ENCODE peak calls at places on chromosomes 1 and 21, in seven cellular contexts. One of them, this sample, is unnamed.

GRCh38 chr1:241782396-241782795 is 65.6 kb upstream of the EXO1 start:
- DNase-seq in head of caudate nucleus: no peak
- DNase-seq in activated T-cell treated with anti-CD3 and anti-CD28 coated beads for 24 hours: no peak
- DNase-seq in HT1080: no peak
- DNase-seq in tibial artery: no peak
- DNase-seq in globus pallidus: no peak
- DNase-seq in cardiac muscle cell: no peak
- DNase-seq in this sample: no peak

GRCh38 chr1:198761859-198762616 is 123.2 kb downstream of the PTPRC start:
- DNase-seq in head of caudate nucleus: no peak
- DNase-seq in activated T-cell treated with anti-CD3 and anti-CD28 coated beads for 24 hours: no peak
- DNase-seq in HT1080: no peak
- DNase-seq in tibial artery: no peak
- DNase-seq in globus pallidus: no peak
- DNase-seq in cardiac muscle cell: no peak
- DNase-seq in this sample: no peak

GRCh38 chr1:188715566-188715965 is 1762.1 kb downstream of the BRINP3 start:
- DNase-seq in head of caudate nucleus: no peak
- DNase-seq in activated T-cell treated with anti-CD3 and anti-CD28 coated beads for 24 hours: no peak
- DNase-seq in HT1080: no peak
- DNase-seq in tibial artery: no peak
- DNase-seq in globus pallidus: no peak
- DNase-seq in cardiac muscle cell: no peak
- DNase-seq in this sample: no peak

GRCh38 chr21:25895565-25896205 is 160.9 kb downstream of the GABPA start:
- DNase-seq in head of caudate nucleus: peak
- DNase-seq in activated T-cell treated with anti-CD3 and anti-CD28 coated beads for 24 hours: no peak
- DNase-seq in HT1080: no peak
- DNase-seq in tibial artery: no peak
- DNase-seq in globus pallidus: peak
- DNase-seq in cardiac muscle cell: peak
- DNase-seq in this sample: peak

GRCh38 chr1:226990133-226990716 is 50.1 kb downstream of the COQ8A start:
- DNase-seq in head of caudate nucleus: no peak
- DNase-seq in activated T-cell treated with anti-CD3 and anti-CD28 coated beads for 24 hours: peak
- DNase-seq in HT1080: no peak
- DNase-seq in tibial artery: no peak
- DNase-seq in globus pallidus: no peak
- DNase-seq in cardiac muscle cell: peak
- DNase-seq in this sample: peak

GRCh38 chr1:21534674-21535378 is 25.6 kb downstream of the ALPL start:
- DNase-seq in head of caudate nucleus: peak
- DNase-seq in activated T-cell treated with anti-CD3 and anti-CD28 coated beads for 24 hours: no peak
- DNase-seq in HT1080: peak
- DNase-seq in tibial artery: no peak
- DNase-seq in globus pallidus: no peak
- DNase-seq in cardiac muscle cell: peak
- DNase-seq in this sample: peak

GRCh38 chr1:36089393-36090121 is 865 bp downstream of the ADPRS start:
- DNase-seq in head of caudate nucleus: no peak
- DNase-seq in activated T-cell treated with anti-CD3 and anti-CD28 coated beads for 24 hours: no peak
- DNase-seq in HT1080: no peak
- DNase-seq in tibial artery: no peak
- DNase-seq in globus pallidus: no peak
- DNase-seq in cardiac muscle cell: peak
- DNase-seq in this sample: peak

GRCh38 chr1:41735587-41736290 is 183.0 kb downstream of the HIVEP3 start:
- DNase-seq in head of caudate nucleus: peak
- DNase-seq in activated T-cell treated with anti-CD3 and anti-CD28 coated beads for 24 hours: no peak
- DNase-seq in HT1080: no peak
- DNase-seq in tibial artery: peak
- DNase-seq in globus pallidus: peak
- DNase-seq in cardiac muscle cell: peak
- DNase-seq in this sample: no peak

GRCh38 chr1:181014431-181015257 is 8.0 kb downstream of the STX6 start:
- DNase-seq in head of caudate nucleus: no peak
- DNase-seq in activated T-cell treated with anti-CD3 and anti-CD28 coated beads for 24 hours: no peak
- DNase-seq in HT1080: no peak
- DNase-seq in tibial artery: no peak
- DNase-seq in globus pallidus: no peak
- DNase-seq in cardiac muscle cell: no peak
- DNase-seq in this sample: no peak

GRCh38 chr1:81703352-81703735 is 97.4 kb upstream of the ADGRL2 start:
- DNase-seq in head of caudate nucleus: no peak
- DNase-seq in activated T-cell treated with anti-CD3 and anti-CD28 coated beads for 24 hours: no peak
- DNase-seq in HT1080: peak
- DNase-seq in tibial artery: no peak
- DNase-seq in globus pallidus: no peak
- DNase-seq in cardiac muscle cell: peak
- DNase-seq in this sample: no peak

GRCh38 chr1:47656719-47657685 is 219.2 kb downstream of the FOXD2 start:
- DNase-seq in head of caudate nucleus: peak
- DNase-seq in activated T-cell treated with anti-CD3 and anti-CD28 coated beads for 24 hours: no peak
- DNase-seq in HT1080: peak
- DNase-seq in tibial artery: peak
- DNase-seq in globus pallidus: peak
- DNase-seq in cardiac muscle cell: peak
- DNase-seq in this sample: no peak

GRCh38 chr1:150365945-150366344 is 2.0 kb downstream of the RPRD2 start:
- DNase-seq in head of caudate nucleus: no peak
- DNase-seq in activated T-cell treated with anti-CD3 and anti-CD28 coated beads for 24 hours: no peak
- DNase-seq in HT1080: no peak
- DNase-seq in tibial artery: no peak
- DNase-seq in globus pallidus: peak
- DNase-seq in cardiac muscle cell: peak
- DNase-seq in this sample: peak

GRCh38 chr1:176206006-176206960 is 803 bp downstream of the COP1 start:
- DNase-seq in head of caudate nucleus: peak
- DNase-seq in activated T-cell treated with anti-CD3 and anti-CD28 coated beads for 24 hours: peak
- DNase-seq in HT1080: peak
- DNase-seq in tibial artery: no peak
- DNase-seq in globus pallidus: peak
- DNase-seq in cardiac muscle cell: peak
- DNase-seq in this sample: peak

GRCh38 chr1:99599678-99600175 is 46.2 kb upstream of the PALMD start:
- DNase-seq in head of caudate nucleus: no peak
- DNase-seq in activated T-cell treated with anti-CD3 and anti-CD28 coated beads for 24 hours: no peak
- DNase-seq in HT1080: peak
- DNase-seq in tibial artery: no peak
- DNase-seq in globus pallidus: no peak
- DNase-seq in cardiac muscle cell: peak
- DNase-seq in this sample: peak

GRCh38 chr1:10353282-10353681 is 45.6 kb upstream of the PGD start:
- DNase-seq in head of caudate nucleus: no peak
- DNase-seq in activated T-cell treated with anti-CD3 and anti-CD28 coated beads for 24 hours: no peak
- DNase-seq in HT1080: no peak
- DNase-seq in tibial artery: no peak
- DNase-seq in globus pallidus: no peak
- DNase-seq in cardiac muscle cell: peak
- DNase-seq in this sample: no peak

GRCh38 chr1:32404956-32405355 is 10.7 kb upstream of the BSDC1 start:
- DNase-seq in head of caudate nucleus: no peak
- DNase-seq in activated T-cell treated with anti-CD3 and anti-CD28 coated beads for 24 hours: no peak
- DNase-seq in HT1080: no peak
- DNase-seq in tibial artery: no peak
- DNase-seq in globus pallidus: no peak
- DNase-seq in cardiac muscle cell: no peak
- DNase-seq in this sample: no peak

GRCh38 chr21:45523411-45524101 is 18.7 kb downstream of the SLC19A1 start:
- DNase-seq in head of caudate nucleus: no peak
- DNase-seq in activated T-cell treated with anti-CD3 and anti-CD28 coated beads for 24 hours: no peak
- DNase-seq in HT1080: no peak
- DNase-seq in tibial artery: no peak
- DNase-seq in globus pallidus: no peak
- DNase-seq in cardiac muscle cell: no peak
- DNase-seq in this sample: peak

GRCh38 chr1:24009406-24009805 is 29.3 kb upstream of the SRSF10 start:
- DNase-seq in head of caudate nucleus: no peak
- DNase-seq in activated T-cell treated with anti-CD3 and anti-CD28 coated beads for 24 hours: no peak
- DNase-seq in HT1080: peak
- DNase-seq in tibial artery: no peak
- DNase-seq in globus pallidus: no peak
- DNase-seq in cardiac muscle cell: no peak
- DNase-seq in this sample: no peak

GRCh38 chr1:226636847-226637096 is 88.2 kb downstream of the STUM start:
- DNase-seq in head of caudate nucleus: no peak
- DNase-seq in activated T-cell treated with anti-CD3 and anti-CD28 coated beads for 24 hours: no peak
- DNase-seq in HT1080: no peak
- DNase-seq in tibial artery: no peak
- DNase-seq in globus pallidus: no peak
- DNase-seq in cardiac muscle cell: no peak
- DNase-seq in this sample: no peak

GRCh38 chr1:233790662-233791371 is 113.7 kb upstream of the SLC35F3 start:
- DNase-seq in head of caudate nucleus: peak
- DNase-seq in activated T-cell treated with anti-CD3 and anti-CD28 coated beads for 24 hours: peak
- DNase-seq in HT1080: peak
- DNase-seq in tibial artery: no peak
- DNase-seq in globus pallidus: peak
- DNase-seq in cardiac muscle cell: peak
- DNase-seq in this sample: peak

GRCh38 chr1:26724938-26725337 is 29.1 kb downstream of the ARID1A start:
- DNase-seq in head of caudate nucleus: no peak
- DNase-seq in activated T-cell treated with anti-CD3 and anti-CD28 coated beads for 24 hours: no peak
- DNase-seq in HT1080: no peak
- DNase-seq in tibial artery: no peak
- DNase-seq in globus pallidus: no peak
- DNase-seq in cardiac muscle cell: no peak
- DNase-seq in this sample: no peak

GRCh38 chr1:213135572-213135971 is 84.5 kb downstream of the RPS6KC1 start:
- DNase-seq in head of caudate nucleus: no peak
- DNase-seq in activated T-cell treated with anti-CD3 and anti-CD28 coated beads for 24 hours: no peak
- DNase-seq in HT1080: no peak
- DNase-seq in tibial artery: no peak
- DNase-seq in globus pallidus: no peak
- DNase-seq in cardiac muscle cell: peak
- DNase-seq in this sample: no peak